ENCODE peak calls at places on chromosomes 16 and 17, in nine cellular contexts. C is dorsolateral prefrontal cortex, M is stomach, Y is transverse colon, P is small intestine, Q is AG04450, R is left ventricle myocardium inferior, L is A549, Z is tibial artery. B is an unnamed sample.

GRCh38 chr17:18141210-18141803 is 32.8 kb downstream of the MYO15A start:
- DNase-seq in Y (no peak), Q (no peak), R (no peak), P (peak), C (no peak), Z (no peak), L (peak), M (no peak), B (no peak)

GRCh38 chr17:73667184-73667959 is 23.1 kb upstream of the SDK2 start:
- DNase-seq in P (no peak), R (no peak), Q (no peak), Y (no peak), Z (no peak), M (no peak), C (no peak), L (no peak), B (no peak)

GRCh38 chr17:17506893-17507464 is 10.8 kb upstream of the RASD1 start:
- DNase-seq in C (no peak), R (peak), L (no peak), Y (no peak), Q (no peak), P (peak), M (peak), Z (no peak), B (no peak)

GRCh38 chr17:34579979-34580684 is 750 bp downstream of the TMEM132E start:
- DNase-seq in M (no peak), L (peak), Y (no peak), Q (no peak), R (peak), C (no peak), Z (no peak), P (no peak), B (no peak)

GRCh38 chr16:49150341-49150740 is 131.3 kb downstream of the CBLN1 start:
- DNase-seq in P (no peak), L (no peak), Y (no peak), R (no peak), M (no peak), Z (no peak), Q (no peak), C (no peak), B (no peak)

GRCh38 chr17:65270932-65271700 is 133.9 kb downstream of the RGS9 start:
- DNase-seq in L (no peak), R (no peak), P (no peak), C (no peak), M (no peak), Q (no peak), Z (no peak), Y (no peak), B (no peak)

GRCh38 chr16:23232806-23233205 is 50.3 kb downstream of the SCNN1G start:
- DNase-seq in Y (peak), M (no peak), C (no peak), Q (no peak), Z (no peak), P (no peak), R (no peak), L (no peak), B (no peak)

GRCh38 chr17:17628388-17629008 is 37.0 kb upstream of the PEMT start:
- DNase-seq in M (peak), R (no peak), Q (no peak), Y (peak), Z (no peak), L (no peak), P (peak), C (no peak), B (no peak)

GRCh38 chr16:67528870-67529638 is 425 bp downstream of the RIPOR1 start:
- DNase-seq in Q (no peak), Z (no peak), R (peak), P (no peak), C (no peak), Y (peak), M (no peak), L (peak), B (no peak)

GRCh38 chr16:80198265-80198994 is 342.4 kb upstream of the DYNLRB2 start:
- DNase-seq in Z (no peak), M (no peak), Y (no peak), Q (no peak), C (no peak), R (no peak), L (peak), P (peak), B (no peak)

DNA sequence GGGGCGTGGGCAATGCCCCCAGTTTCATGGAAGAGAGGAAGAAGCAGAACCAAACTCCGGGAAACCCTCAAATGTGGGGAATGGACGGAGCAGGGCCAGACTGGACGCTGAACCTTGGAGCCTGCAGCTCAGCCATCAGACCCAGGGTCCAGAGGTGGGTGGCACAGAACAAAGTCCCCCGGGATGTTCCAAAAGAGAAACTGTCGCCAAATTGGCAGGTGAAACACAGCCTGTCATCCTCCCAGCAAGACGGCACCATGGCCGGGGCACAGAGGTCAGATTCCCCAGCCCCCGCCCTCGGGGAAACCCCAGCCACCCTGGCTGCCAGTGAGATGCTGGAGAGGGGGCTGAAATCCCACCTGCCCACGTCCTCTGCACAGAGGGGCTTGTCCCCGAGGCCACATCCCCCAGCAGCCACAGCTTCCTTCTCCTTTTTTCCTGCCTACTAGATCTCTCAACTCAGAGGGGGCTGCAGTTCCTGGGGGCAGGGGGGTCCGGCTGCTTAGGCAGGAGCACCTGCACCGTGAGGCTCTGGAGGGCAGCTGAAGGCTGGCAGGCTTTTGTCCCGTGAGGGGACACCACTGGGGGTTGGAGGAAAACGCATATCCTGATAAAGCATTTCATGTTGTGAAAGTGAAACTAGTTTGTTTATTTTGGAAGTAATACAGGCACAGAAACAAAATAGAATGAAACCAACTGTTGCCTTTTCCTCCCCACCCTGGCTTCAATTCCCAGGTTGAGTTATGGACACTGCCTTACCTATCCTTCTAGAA is 1.2 kb upstream of the SECTM1 start:
- DNase-seq in Y (no peak), R (no peak), Z (no peak), M (no peak), Q (no peak), L (no peak), P (peak), C (no peak), B (no peak)
- H3K27ac ChIP-seq in Y (peak), R (peak), Z (peak), M (peak), Q (no peak), L (peak), P (peak), C (no peak), B (no peak)

DNA sequence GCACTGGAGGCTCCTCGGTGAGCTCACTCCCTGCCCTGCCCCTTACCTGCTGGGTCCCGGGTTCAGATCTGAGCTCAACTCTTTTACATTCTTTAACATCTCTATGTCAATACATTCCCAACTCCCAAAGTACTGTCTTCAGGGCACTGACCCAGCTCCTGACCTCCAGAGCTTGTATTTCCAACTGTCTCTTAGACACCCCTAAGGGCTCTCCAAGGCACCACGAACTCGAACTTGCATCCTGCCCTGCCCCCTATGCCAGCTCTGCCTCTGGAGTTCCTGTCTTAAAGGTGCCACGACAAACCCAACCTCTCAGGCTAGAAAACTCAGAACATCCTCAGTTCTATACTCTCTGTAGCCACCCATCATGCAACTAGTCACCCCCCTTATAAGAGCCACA is 38.6 kb downstream of the IFT140 start:
- DNase-seq in Y (no peak), M (no peak), Q (no peak), C (no peak), P (no peak), R (no peak), Z (no peak), L (no peak), B (no peak)
- H3K27ac ChIP-seq in Y (no peak), M (no peak), Q (no peak), C (no peak), P (no peak), R (no peak), Z (no peak), L (no peak), B (no peak)

DNA sequence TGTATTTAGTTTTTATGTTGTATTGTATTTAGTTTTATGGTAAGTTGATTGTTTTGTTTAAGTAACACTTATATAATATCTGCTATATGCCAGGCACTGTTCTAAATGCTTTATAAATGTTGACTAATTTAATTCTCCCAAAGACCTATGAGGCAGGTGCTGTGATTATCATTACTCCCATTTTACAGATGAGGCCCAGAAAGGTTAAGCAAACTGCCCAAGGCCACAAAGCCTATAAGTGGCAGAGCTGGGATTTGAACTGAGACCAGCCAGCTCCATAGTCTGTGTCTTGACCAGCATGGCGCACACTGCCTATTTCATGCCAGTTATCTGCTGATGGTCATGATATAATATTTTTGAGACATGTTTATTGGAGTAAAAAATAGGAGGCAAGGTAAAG is 24.0 kb downstream of the IL21R start:
- DNase-seq in C (no peak), Q (no peak), Y (no peak), L (no peak), Z (no peak), M (no peak), R (no peak), P (no peak), B (no peak)
- H3K27ac ChIP-seq in C (no peak), Q (peak), Y (no peak), L (no peak), Z (no peak), M (no peak), R (no peak), P (no peak), B (no peak)

DNA sequence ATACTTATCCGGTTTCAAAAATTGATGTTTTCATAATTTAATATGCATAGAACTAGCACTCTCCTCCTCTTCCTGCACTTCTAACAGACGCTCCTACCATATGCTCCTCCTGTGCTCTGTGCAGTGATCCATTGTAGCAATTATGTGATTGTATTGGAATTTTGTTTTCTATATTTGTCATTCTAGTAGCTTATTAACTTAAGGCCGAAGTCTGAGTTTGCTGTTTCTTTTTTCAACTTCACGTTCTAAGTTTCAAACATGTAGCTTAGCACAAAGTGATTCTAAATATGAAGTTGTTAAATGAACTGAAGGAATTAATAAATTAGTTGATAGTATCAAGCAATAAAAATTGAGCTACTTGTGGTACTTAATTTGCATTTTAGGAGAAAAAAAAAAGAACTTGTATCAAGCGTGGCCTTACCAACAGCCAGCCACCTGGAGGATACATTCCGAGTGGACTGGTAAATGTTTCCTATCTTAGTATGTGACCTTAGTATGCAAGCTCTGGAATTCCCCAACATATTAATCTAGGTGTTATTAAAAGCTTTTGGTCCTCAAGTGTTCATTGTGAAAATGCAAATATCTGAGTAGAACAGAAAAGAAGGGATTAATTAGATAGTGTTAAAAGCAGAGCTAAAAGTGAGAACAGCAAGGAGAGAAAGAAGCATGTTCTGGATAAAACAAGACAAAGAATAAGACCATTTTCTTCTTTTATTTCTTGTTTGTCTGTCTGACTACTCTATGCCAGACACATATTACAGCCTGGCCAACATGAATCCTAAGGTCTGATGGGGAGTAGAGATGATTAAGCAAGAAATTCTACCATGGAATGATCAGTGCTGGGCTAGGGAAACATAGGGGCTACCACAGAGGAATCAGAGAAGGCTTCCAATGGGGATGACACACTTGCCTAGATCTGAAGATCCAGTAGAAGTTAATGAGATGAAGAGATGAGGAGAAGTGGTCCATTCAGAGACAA is 290.4 kb upstream of the MON1B start:
- DNase-seq in C (no peak), P (no peak), Z (no peak), L (peak), Q (no peak), M (no peak), Y (no peak), R (no peak), B (no peak)
- H3K27ac ChIP-seq in C (no peak), P (no peak), Z (no peak), L (no peak), Q (no peak), M (peak), Y (no peak), R (no peak), B (no peak)

DNA sequence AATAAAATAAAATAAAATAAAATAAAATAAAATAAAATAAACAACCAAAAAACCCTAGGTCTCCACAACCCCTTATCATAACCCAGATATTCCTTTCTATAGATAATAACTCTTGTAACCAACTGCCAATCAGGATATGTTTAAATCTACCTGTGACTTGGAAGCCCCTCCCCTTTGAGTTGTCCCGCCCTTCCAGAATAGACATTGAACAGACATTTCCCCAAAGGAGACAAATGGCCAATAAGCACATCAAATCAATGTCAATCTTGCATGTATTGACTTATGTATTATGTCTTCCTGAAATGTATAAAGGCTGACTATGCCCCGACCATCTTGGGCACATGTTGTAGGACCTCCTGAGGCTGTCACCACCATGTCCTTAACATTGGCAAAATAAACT is 1.5 kb upstream of the MAPK7 start:
- DNase-seq in L (no peak), Z (peak), Y (no peak), Q (no peak), M (no peak), R (no peak), P (peak), C (peak), B (no peak)
- H3K27ac ChIP-seq in L (peak), Z (peak), Y (peak), Q (no peak), M (peak), R (peak), P (peak), C (peak), B (peak)

GRCh38 chr16:89700649-89701424 is 668 bp downstream of the SPATA2L start:
- DNase-seq in C (no peak), M (peak), Q (no peak), R (no peak), Y (peak), P (peak), Z (no peak), L (peak), B (no peak)
- H3K27ac ChIP-seq in C (peak), M (peak), Q (peak), R (peak), Y (peak), P (peak), Z (peak), L (peak), B (peak)

GRCh38 chr17:55702150-55702549 is 20.5 kb downstream of the TMEM100 start:
- DNase-seq in C (no peak), Q (no peak), R (no peak), P (no peak), Y (no peak), L (no peak), Z (no peak), M (no peak), B (no peak)
- H3K27ac ChIP-seq in C (no peak), Q (no peak), R (no peak), P (no peak), Y (no peak), L (no peak), Z (no peak), M (peak), B (no peak)